ENCODE peak calls at places on chromosomes 3 and 15, in five cellular contexts. One of them, this sample, is unnamed.

GRCh38 chr3:22361465-22361864 is 610.5 kb upstream of the ZNF385D start:
- DNase-seq in CD8-positive, alpha-beta T cell: no peak
- DNase-seq in GM12864: no peak
- DNase-seq in neural crest cell: no peak
- DNase-seq in Peyer's patch: no peak
- DNase-seq in this sample: no peak

GRCh38 chr3:177195242-177195940 is 1.9 kb downstream of the TBL1XR1 start:
- DNase-seq in CD8-positive, alpha-beta T cell: no peak
- DNase-seq in GM12864: no peak
- DNase-seq in neural crest cell: no peak
- DNase-seq in Peyer's patch: no peak
- DNase-seq in this sample: no peak

GRCh38 chr3:88195951-88196434 is 46.2 kb downstream of the C3orf38 start:
- DNase-seq in CD8-positive, alpha-beta T cell: no peak
- DNase-seq in GM12864: no peak
- DNase-seq in neural crest cell: no peak
- DNase-seq in Peyer's patch: no peak
- DNase-seq in this sample: no peak

GRCh38 chr3:129003578-129004112 is 2.5 kb downstream of the EFCC1 start:
- DNase-seq in CD8-positive, alpha-beta T cell: no peak
- DNase-seq in GM12864: no peak
- DNase-seq in neural crest cell: no peak
- DNase-seq in Peyer's patch: peak
- DNase-seq in this sample: no peak

GRCh38 chr3:125107861-125108567 is 52.2 kb upstream of the HEG1 start:
- DNase-seq in CD8-positive, alpha-beta T cell: no peak
- DNase-seq in GM12864: peak
- DNase-seq in neural crest cell: no peak
- DNase-seq in Peyer's patch: no peak
- DNase-seq in this sample: peak

GRCh38 chr15:94792166-94792565 is 560.8 kb downstream of the MCTP2 start:
- DNase-seq in CD8-positive, alpha-beta T cell: no peak
- DNase-seq in GM12864: no peak
- DNase-seq in neural crest cell: no peak
- DNase-seq in Peyer's patch: no peak
- DNase-seq in this sample: no peak

GRCh38 chr15:74831813-74832495 is 5.5 kb downstream of the CPLX3 start:
- DNase-seq in CD8-positive, alpha-beta T cell: no peak
- DNase-seq in GM12864: no peak
- DNase-seq in neural crest cell: no peak
- DNase-seq in Peyer's patch: peak
- DNase-seq in this sample: no peak

GRCh38 chr3:188431553-188431952 is 277.6 kb downstream of the LPP start:
- DNase-seq in CD8-positive, alpha-beta T cell: no peak
- DNase-seq in GM12864: no peak
- DNase-seq in neural crest cell: no peak
- DNase-seq in Peyer's patch: no peak
- DNase-seq in this sample: no peak

GRCh38 chr3:57942872-57943283 is 65.3 kb upstream of the FLNB start:
- DNase-seq in CD8-positive, alpha-beta T cell: no peak
- DNase-seq in GM12864: no peak
- DNase-seq in neural crest cell: no peak
- DNase-seq in Peyer's patch: no peak
- DNase-seq in this sample: no peak

GRCh38 chr15:66698318-66698961 is 3.6 kb upstream of the SMAD6 start:
- DNase-seq in CD8-positive, alpha-beta T cell: no peak
- DNase-seq in GM12864: no peak
- DNase-seq in neural crest cell: peak
- DNase-seq in Peyer's patch: peak
- DNase-seq in this sample: no peak

GRCh38 chr15:72782993-72783562 is 480 bp downstream of the ADPGK start:
- DNase-seq in CD8-positive, alpha-beta T cell: peak
- DNase-seq in GM12864: peak
- DNase-seq in neural crest cell: no peak
- DNase-seq in Peyer's patch: no peak
- DNase-seq in this sample: peak

GRCh38 chr3:117455782-117456181 is 746.2 kb downstream of the TUSC7 start:
- DNase-seq in CD8-positive, alpha-beta T cell: no peak
- DNase-seq in GM12864: no peak
- DNase-seq in neural crest cell: no peak
- DNase-seq in Peyer's patch: no peak
- DNase-seq in this sample: no peak

GRCh38 chr3:39064646-39065045 is 12.8 kb downstream of the WDR48 start:
- DNase-seq in CD8-positive, alpha-beta T cell: no peak
- DNase-seq in GM12864: no peak
- DNase-seq in neural crest cell: no peak
- DNase-seq in Peyer's patch: no peak
- DNase-seq in this sample: no peak

GRCh38 chr3:111723293-111723963 is 128.3 kb upstream of the ZBED2 start:
- DNase-seq in CD8-positive, alpha-beta T cell: no peak
- DNase-seq in GM12864: no peak
- DNase-seq in neural crest cell: no peak
- DNase-seq in Peyer's patch: no peak
- DNase-seq in this sample: no peak

GRCh38 chr3:126087552-126088175 is 3.7 kb upstream of the SLC41A3 start:
- DNase-seq in CD8-positive, alpha-beta T cell: no peak
- DNase-seq in GM12864: no peak
- DNase-seq in neural crest cell: no peak
- DNase-seq in Peyer's patch: no peak
- DNase-seq in this sample: no peak

GRCh38 chr15:29126821-29127461 is 142.7 kb downstream of the NSMCE3 start:
- DNase-seq in CD8-positive, alpha-beta T cell: no peak
- DNase-seq in GM12864: no peak
- DNase-seq in neural crest cell: no peak
- DNase-seq in Peyer's patch: no peak
- DNase-seq in this sample: no peak

GRCh38 chr15:85589873-85590272 is 204.9 kb downstream of the KLHL25 start:
- DNase-seq in CD8-positive, alpha-beta T cell: no peak
- DNase-seq in GM12864: no peak
- DNase-seq in neural crest cell: no peak
- DNase-seq in Peyer's patch: no peak
- DNase-seq in this sample: no peak

GRCh38 chr15:29272219-29272618 is 2.6 kb upstream of the NSMCE3 start:
- DNase-seq in CD8-positive, alpha-beta T cell: no peak
- DNase-seq in GM12864: no peak
- DNase-seq in neural crest cell: no peak
- DNase-seq in Peyer's patch: no peak
- DNase-seq in this sample: no peak

GRCh38 chr3:66539466-66539989 is 38.7 kb upstream of the LRIG1 start:
- DNase-seq in CD8-positive, alpha-beta T cell: no peak
- DNase-seq in GM12864: no peak
- DNase-seq in neural crest cell: no peak
- DNase-seq in Peyer's patch: no peak
- DNase-seq in this sample: no peak

GRCh38 chr15:90814193-90814811 is 54.1 kb upstream of the FURIN start:
- DNase-seq in CD8-positive, alpha-beta T cell: no peak
- DNase-seq in GM12864: no peak
- DNase-seq in neural crest cell: no peak
- DNase-seq in Peyer's patch: no peak
- DNase-seq in this sample: no peak

GRCh38 chr3:172102123-172102882 is 62.9 kb downstream of the FNDC3B start:
- DNase-seq in CD8-positive, alpha-beta T cell: no peak
- DNase-seq in GM12864: peak
- DNase-seq in neural crest cell: no peak
- DNase-seq in Peyer's patch: no peak
- DNase-seq in this sample: no peak

GRCh38 chr3:86451749-86452148 is 539.2 kb downstream of the VGLL3 start:
- DNase-seq in CD8-positive, alpha-beta T cell: no peak
- DNase-seq in GM12864: no peak
- DNase-seq in neural crest cell: no peak
- DNase-seq in Peyer's patch: no peak
- DNase-seq in this sample: no peak

GRCh38 chr3:39783730-39784129 is 25.7 kb upstream of the MYRIP start:
- DNase-seq in CD8-positive, alpha-beta T cell: no peak
- DNase-seq in GM12864: no peak
- DNase-seq in neural crest cell: no peak
- DNase-seq in Peyer's patch: no peak
- DNase-seq in this sample: no peak

GRCh38 chr15:63497642-63498100 is 6.7 kb upstream of the USP3 start:
- DNase-seq in CD8-positive, alpha-beta T cell: peak
- DNase-seq in GM12864: no peak
- DNase-seq in neural crest cell: no peak
- DNase-seq in Peyer's patch: no peak
- DNase-seq in this sample: no peak

GRCh38 chr3:58963928-58964497 is 85.8 kb downstream of the CFAP20DC start:
- DNase-seq in CD8-positive, alpha-beta T cell: no peak
- DNase-seq in GM12864: no peak
- DNase-seq in neural crest cell: no peak
- DNase-seq in Peyer's patch: no peak
- DNase-seq in this sample: no peak

GRCh38 chr15:93244691-93245615 is 155.9 kb upstream of the RGMA start:
- DNase-seq in CD8-positive, alpha-beta T cell: no peak
- DNase-seq in GM12864: no peak
- DNase-seq in neural crest cell: no peak
- DNase-seq in Peyer's patch: no peak
- DNase-seq in this sample: no peak

GRCh38 chr15:68578960-68579935 is at the start of gene CORO2B:
- DNase-seq in CD8-positive, alpha-beta T cell: no peak
- DNase-seq in GM12864: no peak
- DNase-seq in neural crest cell: peak
- DNase-seq in Peyer's patch: peak
- DNase-seq in this sample: peak

GRCh38 chr3:183896184-183896583 is 11.5 kb upstream of the PARL start:
- DNase-seq in CD8-positive, alpha-beta T cell: no peak
- DNase-seq in GM12864: no peak
- DNase-seq in neural crest cell: no peak
- DNase-seq in Peyer's patch: no peak
- DNase-seq in this sample: no peak

GRCh38 chr3:183896610-183897009 is 11.9 kb upstream of the PARL start:
- DNase-seq in CD8-positive, alpha-beta T cell: no peak
- DNase-seq in GM12864: no peak
- DNase-seq in neural crest cell: no peak
- DNase-seq in Peyer's patch: no peak
- DNase-seq in this sample: no peak

GRCh38 chr3:183895774-183896173 is 11.1 kb upstream of the PARL start:
- DNase-seq in CD8-positive, alpha-beta T cell: no peak
- DNase-seq in GM12864: no peak
- DNase-seq in neural crest cell: no peak
- DNase-seq in Peyer's patch: no peak
- DNase-seq in this sample: no peak

GRCh38 chr3:183895296-183895695 is 10.6 kb upstream of the PARL start:
- DNase-seq in CD8-positive, alpha-beta T cell: no peak
- DNase-seq in GM12864: no peak
- DNase-seq in neural crest cell: no peak
- DNase-seq in Peyer's patch: no peak
- DNase-seq in this sample: peak

DNA sequence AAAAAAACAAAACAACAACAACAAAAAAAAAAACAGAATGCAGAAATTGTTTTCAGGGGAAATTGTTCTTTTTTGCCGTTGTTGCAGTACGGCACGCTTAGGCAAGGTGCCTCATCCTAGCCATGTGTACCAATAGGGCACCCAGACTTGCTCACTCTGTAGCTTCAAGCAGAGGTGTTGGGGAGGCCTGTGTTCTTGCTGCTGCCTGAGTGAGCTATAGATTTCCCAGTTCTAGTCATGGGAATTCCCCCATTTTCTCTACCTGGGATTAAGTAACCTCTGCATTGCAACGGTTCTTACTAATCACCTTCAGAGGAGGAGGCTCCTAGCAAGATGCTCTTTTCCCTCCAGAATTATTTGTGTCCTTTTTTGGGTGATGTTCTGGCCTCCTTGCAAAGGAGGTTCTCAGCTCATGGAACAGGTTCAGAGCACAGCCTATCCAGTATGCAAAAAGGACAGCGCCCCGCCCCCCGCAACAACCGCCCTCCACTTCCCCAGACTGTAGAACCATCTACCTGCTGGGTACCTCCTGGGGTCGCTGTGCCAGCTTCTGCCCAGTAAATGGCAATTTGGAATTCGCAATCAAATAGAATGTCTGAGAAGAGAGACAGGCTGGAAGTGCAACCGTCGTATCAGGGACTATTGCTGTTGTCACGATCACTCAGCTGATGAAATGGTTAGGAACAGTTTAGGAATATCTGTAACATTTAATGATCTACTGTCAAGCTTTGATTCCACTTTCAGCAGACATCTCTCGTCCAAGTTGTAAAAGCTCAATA is 13.1 kb upstream of the PARL start:
- DNase-seq in CD8-positive, alpha-beta T cell: no peak
- DNase-seq in GM12864: no peak
- DNase-seq in neural crest cell: no peak
- DNase-seq in Peyer's patch: no peak
- DNase-seq in this sample: no peak
- TF ChIP-seq CTCF in CD8-positive, alpha-beta T cell: no peak
- TF ChIP-seq CTCF in GM12864: peak
- TF ChIP-seq CTCF in neural crest cell: no peak
- TF ChIP-seq CTCF in Peyer's patch: no peak
- TF ChIP-seq CTCF in this sample: peak

GRCh38 chr15:88489321-88489720 is 21.8 kb downstream of the MRPS11 start:
- DNase-seq in CD8-positive, alpha-beta T cell: no peak
- DNase-seq in GM12864: no peak
- DNase-seq in neural crest cell: no peak
- DNase-seq in Peyer's patch: no peak
- DNase-seq in this sample: no peak
- TF ChIP-seq CTCF in CD8-positive, alpha-beta T cell: no peak
- TF ChIP-seq CTCF in GM12864: peak
- TF ChIP-seq CTCF in neural crest cell: no peak
- TF ChIP-seq CTCF in Peyer's patch: no peak
- TF ChIP-seq CTCF in this sample: peak

GRCh38 chr15:86799226-86799625 is 719.6 kb downstream of the AGBL1 start:
- DNase-seq in CD8-positive, alpha-beta T cell: no peak
- DNase-seq in GM12864: no peak
- DNase-seq in neural crest cell: no peak
- DNase-seq in Peyer's patch: no peak
- DNase-seq in this sample: no peak

GRCh38 chr15:86802244-86802643 is 722.6 kb downstream of the AGBL1 start:
- DNase-seq in CD8-positive, alpha-beta T cell: no peak
- DNase-seq in GM12864: no peak
- DNase-seq in neural crest cell: no peak
- DNase-seq in Peyer's patch: no peak
- DNase-seq in this sample: no peak

GRCh38 chr15:86797135-86797534 is 717.5 kb downstream of the AGBL1 start:
- DNase-seq in CD8-positive, alpha-beta T cell: no peak
- DNase-seq in GM12864: no peak
- DNase-seq in neural crest cell: no peak
- DNase-seq in Peyer's patch: no peak
- DNase-seq in this sample: no peak
- TF ChIP-seq CTCF in CD8-positive, alpha-beta T cell: no peak
- TF ChIP-seq CTCF in GM12864: no peak
- TF ChIP-seq CTCF in neural crest cell: no peak
- TF ChIP-seq CTCF in Peyer's patch: no peak
- TF ChIP-seq CTCF in this sample: no peak

GRCh38 chr3:127761101-127761802 is 61.1 kb downstream of the MGLL start:
- DNase-seq in CD8-positive, alpha-beta T cell: no peak
- DNase-seq in GM12864: peak
- DNase-seq in neural crest cell: no peak
- DNase-seq in Peyer's patch: peak
- DNase-seq in this sample: no peak
- TF ChIP-seq CTCF in CD8-positive, alpha-beta T cell: no peak
- TF ChIP-seq CTCF in GM12864: peak
- TF ChIP-seq CTCF in neural crest cell: no peak
- TF ChIP-seq CTCF in Peyer's patch: no peak
- TF ChIP-seq CTCF in this sample: peak

GRCh38 chr15:57017024-57017423 is 98.6 kb downstream of the TCF12 start:
- DNase-seq in CD8-positive, alpha-beta T cell: no peak
- DNase-seq in GM12864: no peak
- DNase-seq in neural crest cell: no peak
- DNase-seq in Peyer's patch: no peak
- DNase-seq in this sample: peak
- TF ChIP-seq CTCF in CD8-positive, alpha-beta T cell: peak
- TF ChIP-seq CTCF in GM12864: peak
- TF ChIP-seq CTCF in neural crest cell: peak
- TF ChIP-seq CTCF in Peyer's patch: no peak
- TF ChIP-seq CTCF in this sample: peak

GRCh38 chr3:140432176-140432753 is 245.6 kb upstream of the TRIM42 start:
- DNase-seq in CD8-positive, alpha-beta T cell: no peak
- DNase-seq in GM12864: no peak
- DNase-seq in neural crest cell: no peak
- DNase-seq in Peyer's patch: no peak
- DNase-seq in this sample: no peak
- TF ChIP-seq CTCF in CD8-positive, alpha-beta T cell: no peak
- TF ChIP-seq CTCF in GM12864: no peak
- TF ChIP-seq CTCF in neural crest cell: no peak
- TF ChIP-seq CTCF in Peyer's patch: no peak
- TF ChIP-seq CTCF in this sample: no peak

This sample was measured in GM13977.